ENCODE peak calls at places on chromosomes 3 and 15, in nine cellular contexts. N is neural crest cell; G is stimulated activated CD4-positive, alpha-beta T cell treated with anti-CD3 and anti-CD28 coated beads, Interleukin-4, amount 100 ng/mL, for 24 hours; U is occipital lobe; S is NCI-H1417; W is astrocyte of the spinal cord; I is activated T-helper 9 cell treated with anti-CD3 and anti-CD28 coated beads, Interleukin-2, amount 50 U/mL, for 16 hours; X is AG08396; B is activated T-cell treated with anti-CD3 and anti-CD28 coated beads for 48 hours. F is an unnamed sample.

GRCh38 chr15:31605467-31605931 is 278.9 kb downstream of the KLF13 start:
- DNase-seq in N (peak; percentile 28), G (no peak), U (no peak), S (no peak), W (peak; percentile 5), I (no peak), X (peak; percentile 56), B (no peak), F (no peak)

GRCh38 chr3:46977811-46978195 is 1.3 kb upstream of the CCDC12 start:
- DNase-seq in N (no peak), G (no peak), U (no peak), S (no peak), W (no peak), I (no peak), X (no peak), B (no peak), F (no peak)

GRCh38 chr15:31391687-31392671 is 65.3 kb downstream of the KLF13 start:
- DNase-seq in N (peak; percentile 63), G (peak; percentile 78), U (peak; percentile 52), S (peak; percentile 8), W (peak; percentile 48), I (peak; percentile 73), X (peak; percentile 87), B (peak; percentile 81), F (peak; percentile 90)

GRCh38 chr3:46756642-46757041 is 39.0 kb upstream of the PRSS50 start:
- DNase-seq in N (no peak), G (no peak), U (no peak), S (no peak), W (no peak), I (no peak), X (no peak), B (no peak), F (no peak)

GRCh38 chr3:159252772-159253384 is 451.0 kb downstream of the MFSD1 start:
- DNase-seq in N (peak; percentile 8), G (no peak), U (no peak), S (peak; percentile 69), W (peak; percentile 79), I (no peak), X (peak; percentile 19), B (no peak), F (no peak)

GRCh38 chr3:150627557-150627956 is 24.4 kb downstream of the SELENOT start:
- DNase-seq in N (no peak), G (no peak), U (no peak), S (no peak), W (no peak), I (no peak), X (no peak), B (no peak), F (no peak)

GRCh38 chr3:14605744-14606143 is 45.8 kb upstream of the CCDC174 start:
- DNase-seq in N (no peak), G (no peak), U (no peak), S (no peak), W (no peak), I (no peak), X (no peak), B (no peak), F (no peak)

GRCh38 chr3:29683306-29683993 is 402.6 kb downstream of the RBMS3 start:
- DNase-seq in N (no peak), G (no peak), U (no peak), S (no peak), W (peak; percentile 47), I (no peak), X (peak; percentile 32), B (no peak), F (no peak)

GRCh38 chr15:60399931-60400330 is 2.1 kb upstream of the ANXA2 start:
- DNase-seq in N (no peak), G (no peak), U (no peak), S (no peak), W (peak; percentile 71), I (no peak), X (no peak), B (no peak), F (no peak)

GRCh38 chr3:150132101-150132749 is 161.5 kb upstream of the PFN2 start:
- DNase-seq in N (no peak), G (no peak), U (no peak), S (no peak), W (peak; percentile 30), I (no peak), X (no peak), B (no peak), F (no peak)

GRCh38 chr3:142904639-142905441 is 16.0 kb upstream of the PCOLCE2 start:
- DNase-seq in N (no peak), G (no peak), U (no peak), S (no peak), W (peak; percentile 34), I (no peak), X (no peak), B (no peak), F (no peak)

GRCh38 chr15:42494998-42495360 is 455 bp upstream of the SNAP23 start:
- DNase-seq in N (no peak), G (peak; percentile 32), U (peak; percentile 52), S (no peak), W (no peak), I (no peak), X (peak; percentile 54), B (no peak), F (peak; percentile 38)

GRCh38 chr15:63157891-63158431 is 684 bp upstream of the RPS27L start:
- DNase-seq in N (peak; percentile 50), G (peak; percentile 34), U (peak; percentile 20), S (no peak), W (peak; percentile 85), I (no peak), X (peak; percentile 80), B (no peak), F (peak; percentile 49)

GRCh38 chr3:142852009-142852408 is 36.9 kb downstream of the PCOLCE2 start:
- DNase-seq in N (no peak), G (no peak), U (no peak), S (no peak), W (no peak), I (no peak), X (no peak), B (no peak), F (no peak)

GRCh38 chr3:100289339-100289738 is 28.5 kb downstream of the TBC1D23 start:
- DNase-seq in N (no peak), G (no peak), U (no peak), S (no peak), W (no peak), I (no peak), X (no peak), B (no peak), F (no peak)

GRCh38 chr3:144129536-144130214 is 158.1 kb downstream of the DIPK2A start:
- DNase-seq in N (no peak), G (no peak), U (no peak), S (no peak), W (no peak), I (no peak), X (no peak), B (no peak), F (peak; percentile 11)

GRCh38 chr3:127233371-127233770 is 40.4 kb downstream of the PRR23E start:
- DNase-seq in N (no peak), G (no peak), U (no peak), S (no peak), W (no peak), I (no peak), X (no peak), B (no peak), F (no peak)

GRCh38 chr3:45551214-45552010 is 43.1 kb upstream of the LIMD1 start:
- DNase-seq in N (no peak), G (no peak), U (peak; percentile 77), S (no peak), W (peak; percentile 96), I (no peak), X (peak; percentile 90), B (no peak), F (peak; percentile 20)

GRCh38 chr3:8619548-8619947 is 25.1 kb downstream of the SSUH2 start:
- DNase-seq in N (no peak), G (no peak), U (no peak), S (no peak), W (peak; percentile 63), I (no peak), X (peak; percentile 60), B (no peak), F (no peak)

GRCh38 chr15:98728107-98728810 is 79.9 kb downstream of the IGF1R start:
- DNase-seq in N (no peak), G (no peak), U (no peak), S (no peak), W (no peak), I (no peak), X (no peak), B (no peak), F (no peak)

GRCh38 chr3:52444860-52445793 is at the start of gene SEMA3G:
- DNase-seq in N (peak; percentile 67), G (peak; percentile 78), U (no peak), S (peak; percentile 24), W (peak; percentile 35), I (peak; percentile 58), X (peak; percentile 82), B (peak; percentile 77), F (peak; percentile 87)

GRCh38 chr3:147360936-147361670 is 45.2 kb downstream of the ZIC4 start:
- DNase-seq in N (no peak), G (no peak), U (no peak), S (no peak), W (peak; percentile 43), I (no peak), X (no peak), B (no peak), F (no peak)

GRCh38 chr3:145952541-145952940 is 208.4 kb downstream of the PLOD2 start:
- DNase-seq in N (no peak), G (no peak), U (no peak), S (no peak), W (peak; percentile 94), I (no peak), X (no peak), B (no peak), F (no peak)

GRCh38 chr3:106341090-106341489 is 472.3 kb upstream of the CBLB start:
- DNase-seq in N (no peak), G (no peak), U (no peak), S (no peak), W (no peak), I (no peak), X (no peak), B (no peak), F (no peak)

GRCh38 chr15:69608661-69609060 is 156.0 kb downstream of the RPLP1 start:
- DNase-seq in N (no peak), G (no peak), U (no peak), S (no peak), W (no peak), I (no peak), X (no peak), B (no peak), F (no peak)

GRCh38 chr3:36501568-36502075 is 121.3 kb downstream of the STAC start:
- DNase-seq in N (no peak), G (no peak), U (no peak), S (no peak), W (no peak), I (no peak), X (no peak), B (no peak), F (no peak)

GRCh38 chr3:65532164-65532563 is 506.6 kb downstream of the MAGI1 start:
- DNase-seq in N (no peak), G (no peak), U (no peak), S (no peak), W (no peak), I (no peak), X (no peak), B (no peak), F (no peak)

GRCh38 chr3:165195226-165195625 is 958 bp downstream of the SLITRK3 start:
- DNase-seq in N (peak; percentile 2), G (no peak), U (no peak), S (no peak), W (no peak), I (no peak), X (no peak), B (no peak), F (no peak)

GRCh38 chr15:31470756-31471155 is 144.1 kb downstream of the KLF13 start:
- DNase-seq in N (no peak), G (no peak), U (no peak), S (no peak), W (no peak), I (no peak), X (no peak), B (no peak), F (no peak)

GRCh38 chr15:100043069-100043641 is 298.6 kb downstream of the ADAMTS17 start:
- DNase-seq in N (no peak), G (no peak), U (no peak), S (no peak), W (peak; percentile 81), I (no peak), X (peak; percentile 16), B (no peak), F (no peak)

GRCh38 chr3:45509038-45509767 is 85.3 kb upstream of the LIMD1 start:
- DNase-seq in N (peak; percentile 7), G (peak; percentile 63), U (peak; percentile 53), S (peak; percentile 7), W (peak; percentile 99), I (no peak), X (peak; percentile 77), B (peak; percentile 35), F (peak; percentile 73)

F was measured in activated CD4-positive, alpha-beta memory T cell treated with anti-CD3 and anti-CD28 coated beads for 36 hours.